ENCODE peak calls at places on chromosomes 6 and 20, in six cellular contexts. W, X, M, R, B and O are unnamed samples.

GRCh38 chr6:158812611-158813010 is 6.6 kb downstream of the EZR start:
- ATAC-seq in R (no peak), X (no peak), W (no peak), M (no peak), B (no peak), O (no peak)

GRCh38 chr20:51425347-51426106 is 117.0 kb downstream of the NFATC2 start:
- ATAC-seq in W (no peak), X (no peak), M (peak; percentile 45), R (peak; percentile 40), B (no peak), O (no peak)

GRCh38 chr6:8108759-8109539 is 6.6 kb upstream of the EEF1E1 start:
- ATAC-seq in M (no peak), R (peak; percentile 22), X (peak; percentile 37), B (peak; percentile 56), W (peak; percentile 50), O (no peak)

GRCh38 chr6:84582997-84583396 is 181.4 kb downstream of the TBX18 start:
- ATAC-seq in M (no peak), X (no peak), R (no peak), W (no peak), B (no peak), O (no peak)

GRCh38 chr6:127366281-127367022 is 23.0 kb upstream of the ECHDC1 start:
- ATAC-seq in X (peak; percentile 67), R (peak; percentile 99), B (peak; percentile 89), M (no peak), W (no peak), O (peak; percentile 81)

GRCh38 chr6:156697224-156697623 is 80.0 kb upstream of the ARID1B start:
- ATAC-seq in B (no peak), X (no peak), R (no peak), W (no peak), M (peak; percentile 52), O (no peak)

GRCh38 chr6:16512585-16513109 is 248.6 kb downstream of the ATXN1 start:
- ATAC-seq in W (no peak), X (no peak), M (peak; percentile 35), R (no peak), B (no peak), O (no peak)

GRCh38 chr20:47350181-47350550 is 6.3 kb downstream of the ZMYND8 start:
- ATAC-seq in W (no peak), B (no peak), M (peak; percentile 2), X (no peak), R (no peak), O (no peak)

GRCh38 chr6:70706491-70707123 is 38.9 kb downstream of the SMAP1 start:
- ATAC-seq in R (no peak), B (no peak), X (no peak), W (no peak), M (peak; percentile 43), O (no peak)

GRCh38 chr6:10411915-10412164 is 3.0 kb downstream of the TFAP2A start:
- ATAC-seq in R (no peak), M (no peak), W (peak; percentile 24), B (no peak), X (no peak), O (no peak)

GRCh38 chr20:20334489-20334888 is 33.4 kb upstream of the INSM1 start:
- ATAC-seq in X (no peak), W (no peak), M (peak; percentile 99), B (no peak), R (no peak), O (no peak)

GRCh38 chr6:21595265-21595950 is 1.9 kb downstream of the SOX4 start:
- ATAC-seq in M (peak; percentile 2), W (peak; percentile 21), B (no peak), X (no peak), R (peak; percentile 37), O (no peak)

GRCh38 chr20:5127204-5127858 is 523 bp downstream of the CDS2 start:
- ATAC-seq in M (peak; percentile 73), X (peak; percentile 27), R (peak; percentile 64), W (peak; percentile 63), B (peak; percentile 53), O (no peak)
- TF ChIP-seq EP300 in M (no peak), X (no peak), R (no peak), W (no peak), B (no peak), O (no peak)

GRCh38 chr6:125818659-125819297 is 28.0 kb downstream of the NCOA7 start:
- ATAC-seq in W (peak; percentile 19), R (no peak), M (no peak), B (peak; percentile 55), X (no peak), O (peak; percentile 73)
- H3K27ac ChIP-seq in W (peak overlapping the region; percentile 37), R (no peak overlapping the region), M (peak overlapping the region; percentile 63), B (no peak overlapping the region), X (peak overlapping the region; percentile 22), O (peak overlapping the region; percentile 63)

DNA sequence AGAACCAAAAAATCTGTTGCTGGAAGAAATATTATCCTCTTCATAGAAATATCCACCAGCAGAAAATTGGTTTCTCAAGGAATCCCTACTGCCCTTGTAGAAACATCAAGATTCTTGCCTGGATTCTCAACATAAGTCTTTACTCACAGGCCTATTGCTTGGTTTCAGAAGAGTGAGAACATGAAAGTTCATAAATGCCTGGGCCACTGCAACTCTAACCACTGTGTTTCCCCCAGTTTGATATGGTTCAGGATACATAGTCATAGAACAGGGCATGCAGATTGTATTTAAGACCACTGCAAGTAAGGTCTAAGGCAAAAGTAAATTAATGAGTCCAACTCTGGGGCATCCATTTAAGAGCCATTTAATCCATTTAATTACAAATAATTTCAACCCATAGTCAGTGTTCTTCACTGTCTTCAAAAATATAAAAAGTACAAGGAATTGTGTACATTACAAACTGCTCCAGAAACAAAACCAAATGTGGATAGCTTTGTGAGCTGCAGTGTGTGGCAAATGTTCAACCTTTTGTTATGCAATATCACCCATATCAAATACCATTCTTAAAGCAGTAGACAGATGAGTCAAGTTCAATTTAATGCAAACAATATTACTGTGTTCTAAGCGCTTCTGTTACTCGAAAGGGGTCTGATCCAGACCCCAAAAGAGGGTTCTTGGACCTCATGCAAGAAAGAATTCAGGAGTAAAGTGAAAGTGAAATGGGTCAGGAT is 83.3 kb downstream of the OPRM1 start:
- ATAC-seq in B (no peak), M (no peak), W (no peak), X (no peak), R (no peak), O (no peak)
- TF ChIP-seq CTCF in B (no peak), M (no peak), W (no peak), X (no peak), R (no peak), O (no peak)

DNA sequence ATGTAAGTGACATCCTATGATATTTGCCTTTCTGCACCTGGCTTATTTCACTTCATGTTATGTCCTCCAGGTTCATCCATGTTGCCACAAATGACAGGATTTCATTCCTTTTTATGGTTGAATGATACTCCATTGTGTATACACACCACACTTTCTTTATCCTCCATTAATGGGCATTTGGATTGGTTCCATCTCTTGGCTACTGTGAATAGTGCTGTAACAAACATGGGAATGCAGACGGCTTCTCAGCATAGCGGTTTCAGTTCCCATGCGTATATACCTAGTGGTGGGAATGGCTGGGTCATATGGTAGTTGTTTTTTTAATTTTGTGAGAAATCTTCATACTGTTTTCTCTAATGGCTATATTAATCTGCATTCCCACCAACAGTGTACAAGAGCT is 14.8 kb downstream of the MTHFD1L start:
- ATAC-seq in R (no peak), M (no peak), B (no peak), W (no peak), X (no peak), O (no peak)
- TF ChIP-seq EP300 in R (no peak), M (no peak), B (no peak), W (no peak), X (no peak), O (no peak)

GRCh38 chr6:52551483-52552277 is 25.2 kb downstream of the TRAM2 start:
- ATAC-seq in W (peak; percentile 16), X (peak; percentile 68), M (no peak), R (peak; percentile 75), B (no peak), O (peak; percentile 72)
- H3K27ac ChIP-seq in W (peak overlapping the region; percentile 3), X (peak overlapping the region; percentile 67), M (peak overlapping the region; percentile 38), R (peak overlapping the region; percentile 63), B (no peak overlapping the region), O (peak overlapping the region; percentile 83)

GRCh38 chr20:11918280-11918952 is 723 bp downstream of the BTBD3 start:
- ATAC-seq in M (no peak), B (no peak), R (no peak), W (no peak), X (no peak), O (no peak)

GRCh38 chr20:11912013-11912663 is 5.6 kb upstream of the BTBD3 start:
- ATAC-seq in M (peak; percentile 80), B (peak; percentile 58), X (no peak), W (peak; percentile 91), R (peak; percentile 74), O (no peak)

GRCh38 chr20:11907621-11908020 is 10.1 kb upstream of the BTBD3 start:
- ATAC-seq in R (no peak), M (no peak), B (no peak), X (no peak), W (no peak), O (no peak)

GRCh38 chr20:11917663-11918062 is at the start of gene BTBD3:
- ATAC-seq in M (peak; percentile 48), B (no peak), R (no peak), X (peak; percentile 84), W (no peak), O (peak; percentile 85)

DNA sequence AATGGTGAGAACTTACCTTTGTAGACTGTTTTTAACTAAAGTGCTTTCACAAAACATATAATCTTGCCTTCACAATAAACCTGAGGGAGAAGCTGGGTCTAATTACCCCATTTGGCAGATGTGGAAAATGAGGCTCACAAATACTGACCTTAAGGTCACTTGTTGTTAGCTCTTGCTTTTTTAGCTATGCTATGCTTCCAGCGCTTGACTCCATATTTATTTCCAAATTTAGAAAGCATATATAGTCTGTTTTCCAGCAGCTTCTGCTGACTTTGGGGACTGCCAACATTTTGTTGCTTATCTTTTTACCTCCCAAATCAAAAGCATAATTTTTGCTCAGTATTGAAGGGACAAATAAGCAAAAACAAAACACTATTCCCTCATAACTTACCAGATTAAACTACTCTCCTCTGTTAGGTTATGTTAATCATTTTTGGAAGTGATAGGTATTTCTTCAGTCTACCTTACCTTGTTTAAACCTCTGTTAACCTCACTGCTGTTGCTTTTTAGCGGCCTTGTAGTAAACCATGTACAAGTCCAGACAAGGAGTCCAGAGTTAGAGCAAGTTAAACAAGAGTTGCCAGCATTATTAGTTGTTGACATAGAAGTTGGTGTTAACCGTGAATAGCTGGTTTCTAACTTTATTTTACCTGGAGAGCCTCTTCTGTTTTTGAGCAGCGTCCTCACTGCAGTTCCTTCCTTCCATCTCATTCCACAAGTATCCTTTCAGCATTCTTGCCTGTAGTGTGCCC is 4.9 kb upstream of the BTBD3 start:
- ATAC-seq in X (no peak), W (no peak), R (no peak), B (no peak), M (no peak), O (no peak)
- TF ChIP-seq CTCF in X (no peak), W (no peak), R (no peak), B (no peak), M (no peak), O (no peak)

GRCh38 chr6:3157151-3157933 is at the start of gene TUBB2A:
- ATAC-seq in R (peak; percentile 64), M (peak; percentile 87), B (peak; percentile 74), X (peak; percentile 88), W (peak; percentile 78), O (peak; percentile 88)
- TF ChIP-seq EP300 in R (no peak), M (no peak), B (no peak), X (peak; percentile 66), W (peak; percentile 39), O (no peak)